ENCODE peak calls at places on chromosomes 2 and 18, in four cellular contexts. Y, I, C and K are unnamed samples. For H3K4me1, the result is how much of the 10 kb centered on the place peaks cover.

GRCh38 chr2:40760071-40760666 is 308.3 kb upstream of the SLC8A1 start:
- DNase-seq in C (peak), I (peak), Y (no peak), K (peak)

GRCh38 chr2:23478087-23478932 is 93.3 kb downstream of the KLHL29 start:
- DNase-seq in Y (no peak), C (no peak), I (no peak), K (no peak)

GRCh38 chr2:65436169-65436824 is 3.9 kb upstream of the SPRED2 start:
- DNase-seq in Y (peak), I (peak), C (peak), K (peak)

GRCh38 chr2:202249521-202249850 is 11.1 kb upstream of the SUMO1 start:
- DNase-seq in I (no peak), Y (no peak), C (no peak), K (peak)

GRCh38 chr2:177332041-177332991 is 60.3 kb upstream of the AGPS start:
- DNase-seq in C (peak), I (peak), Y (peak), K (peak)

GRCh38 chr18:79698668-79699335 is 19.2 kb downstream of the CTDP1 start:
- DNase-seq in C (no peak), Y (no peak), I (no peak), K (no peak)

GRCh38 chr2:184683923-184684322 is 85.6 kb downstream of the ZNF804A start:
- DNase-seq in I (no peak), C (no peak), Y (no peak), K (no peak)

GRCh38 chr2:230665263-230665691 is 47.4 kb upstream of the CAB39 start:
- DNase-seq in Y (no peak), C (no peak), I (no peak), K (no peak)

GRCh38 chr2:229301229-229301628 is 30.1 kb upstream of the PID1 start:
- DNase-seq in Y (no peak), C (no peak), I (peak), K (no peak)

GRCh38 chr2:241031436-241032165 is 33.2 kb downstream of the SNED1 start:
- DNase-seq in I (no peak), C (no peak), Y (no peak), K (no peak)

GRCh38 chr18:49613141-49613641 is 51.3 kb downstream of the LIPG start:
- DNase-seq in Y (no peak), I (peak), C (no peak), K (no peak)

GRCh38 chr18:58005885-58006523 is 38.0 kb upstream of the NEDD4L start:
- DNase-seq in I (no peak), Y (no peak), C (no peak), K (no peak)

GRCh38 chr2:96868555-96869280 is 1.2 kb downstream of the SEMA4C start:
- DNase-seq in Y (peak), I (peak), C (peak), K (peak)

GRCh38 chr2:43507137-43507536 is 88.7 kb downstream of the THADA start:
- DNase-seq in I (no peak), C (no peak), Y (no peak), K (no peak)

GRCh38 chr2:10884530-10885478 is 26.9 kb upstream of the KCNF1 start:
- DNase-seq in I (no peak), C (no peak), Y (no peak), K (no peak)

GRCh38 chr2:120436460-120436739 is 90.5 kb downstream of the INHBB start:
- DNase-seq in C (no peak), Y (no peak), I (no peak), K (no peak)

GRCh38 chr2:63667132-63667531 is 78.4 kb downstream of the MDH1 start:
- DNase-seq in I (no peak), Y (no peak), C (no peak), K (no peak)

GRCh38 chr2:72914226-72915075 is 2.9 kb upstream of the EMX1 start:
- DNase-seq in C (no peak), Y (peak), I (no peak), K (no peak)

GRCh38 chr2:74740395-74741075 is 86.5 kb downstream of the SEMA4F start:
- DNase-seq in Y (peak), C (peak), I (peak), K (peak)

GRCh38 chr2:190682168-190682567 is 33.3 kb downstream of the NAB1 start:
- DNase-seq in I (no peak), C (no peak), Y (no peak), K (no peak)

GRCh38 chr2:238654479-238654878 is 193.4 kb upstream of the TWIST2 start:
- DNase-seq in Y (no peak), C (peak), I (no peak), K (no peak)

GRCh38 chr2:181738074-181738473 is 57.8 kb upstream of the NEUROD1 start:
- DNase-seq in Y (no peak), I (peak), C (no peak), K (no peak)

GRCh38 chr2:222052934-222053367 is 245.8 kb downstream of the PAX3 start:
- DNase-seq in Y (no peak), I (no peak), C (no peak), K (no peak)

GRCh38 chr2:237057893-237058300 is 27.8 kb upstream of the COPS8 start:
- DNase-seq in C (no peak), I (no peak), Y (no peak), K (no peak)

GRCh38 chr18:3008546-3008945 is 4.4 kb downstream of the LPIN2 start:
- DNase-seq in I (no peak), C (no peak), Y (no peak), K (no peak)

GRCh38 chr2:3563521-3563976 is 5.4 kb upstream of the RNASEH1 start:
- DNase-seq in I (no peak), Y (no peak), C (no peak), K (no peak)

GRCh38 chr2:124258481-124258880 is 233.4 kb downstream of the CNTNAP5 start:
- DNase-seq in C (no peak), Y (no peak), I (no peak), K (no peak)

GRCh38 chr2:56565143-56565542 is 381.4 kb downstream of the CCDC85A start:
- DNase-seq in Y (no peak), I (no peak), C (no peak), K (no peak)

GRCh38 chr2:221104391-221104811 is 467.7 kb downstream of the EPHA4 start:
- DNase-seq in C (peak), I (peak), Y (peak), K (no peak)

GRCh38 chr18:35470440-35470839 is 27.3 kb downstream of the INO80C start:
- DNase-seq in C (no peak), Y (peak), I (no peak), K (no peak)

GRCh38 chr18:45316127-45316526 is 299.1 kb upstream of the SLC14A2 start:
- DNase-seq in Y (no peak), C (no peak), I (no peak), K (no peak)

GRCh38 chr2:74625658-74626425 is 22.3 kb downstream of the M1AP start:
- DNase-seq in Y (no peak), I (no peak), C (no peak), K (peak)

GRCh38 chr2:238379096-238379810 is 47.5 kb upstream of the ASB1 start:
- DNase-seq in Y (peak), C (no peak), I (peak), K (peak)

GRCh38 chr2:189402932-189403331 is 38.3 kb upstream of the WDR75 start:
- DNase-seq in Y (no peak), C (no peak), I (no peak), K (no peak)

GRCh38 chr18:46320928-46321855 is 217.0 kb downstream of the HAUS1 start:
- DNase-seq in C (no peak), I (no peak), Y (no peak), K (no peak)

GRCh38 chr2:170740660-170741059 is 25.5 kb downstream of the SP5 start:
- DNase-seq in I (no peak), Y (no peak), C (no peak), K (no peak)

DNA sequence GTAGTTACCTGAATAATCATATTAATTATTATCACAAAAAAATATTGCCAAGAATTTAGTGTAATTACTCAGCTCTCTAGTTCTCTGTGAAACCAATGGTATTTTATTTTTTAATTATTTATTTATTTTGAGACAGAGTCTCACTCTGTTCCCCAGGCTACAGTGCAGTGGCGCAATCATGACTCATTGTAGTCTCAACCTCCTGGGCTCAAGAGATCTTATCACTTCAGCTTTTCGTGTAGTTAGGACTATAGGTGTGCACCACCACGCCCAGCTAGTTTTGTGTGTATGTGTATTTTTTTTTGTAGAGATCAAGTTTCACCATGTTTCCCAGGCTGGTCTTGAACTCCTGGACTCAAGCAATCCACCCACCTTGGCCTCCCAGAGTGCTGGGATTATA is 440.4 kb upstream of the CDH20 start:
- DNase-seq in C (no peak), Y (peak), I (no peak), K (peak)
- H3K4me1 ChIP-seq in C (under half), Y (under half), I (under half), K (under half)

DNA sequence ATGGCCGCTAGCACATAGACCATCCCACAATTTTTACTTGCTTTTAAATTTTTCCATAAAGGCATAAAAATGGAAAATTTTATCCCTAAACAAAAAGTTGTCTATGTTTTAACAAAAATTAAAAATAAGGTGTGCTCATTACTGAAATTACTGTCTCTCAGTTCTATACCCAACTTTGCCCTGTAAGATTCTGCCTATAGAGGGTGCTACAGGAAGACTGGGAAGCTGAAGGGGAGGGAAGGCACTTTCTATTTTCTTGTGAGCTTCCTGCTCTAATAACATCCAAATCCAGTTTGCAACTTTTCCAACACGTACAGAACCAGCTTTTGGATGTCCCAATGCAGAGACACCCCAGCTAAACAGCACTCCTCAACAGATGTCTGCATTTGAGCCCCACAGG is 666.9 kb downstream of the PLCL1 start:
- DNase-seq in Y (no peak), I (no peak), C (no peak), K (no peak)
- TF ChIP-seq CTCF in Y (no peak), I (no peak), C (no peak), K (peak)

GRCh38 chr2:207530160-207531023 is 630 bp downstream of the CREB1 start:
- DNase-seq in Y (peak), C (peak), I (peak), K (peak)
- H3K4me1 ChIP-seq in Y (half or more), C (under half), I (under half), K (under half)

GRCh38 chr18:62196079-62196478 is 9.0 kb downstream of the RELCH start:
- DNase-seq in Y (no peak), I (no peak), C (no peak), K (no peak)
- TF ChIP-seq CTCF in Y (no peak), I (no peak), C (no peak), K (no peak)

GRCh38 chr2:160225722-160226121 is 25.6 kb upstream of the ITGB6 start:
- DNase-seq in C (no peak), I (peak), Y (peak), K (peak)
- H3K4me1 ChIP-seq in C (under half), I (under half), Y (under half), K (half or more)

GRCh38 chr2:192150166-192150565 is 44.6 kb downstream of the TMEFF2 start:
- DNase-seq in I (no peak), Y (no peak), C (no peak), K (no peak)

GRCh38 chr2:192148241-192148619 is 46.5 kb downstream of the TMEFF2 start:
- DNase-seq in I (no peak), Y (no peak), C (no peak), K (no peak)

GRCh38 chr2:192151848-192152247 is 42.9 kb downstream of the TMEFF2 start:
- DNase-seq in Y (no peak), I (no peak), C (no peak), K (no peak)

GRCh38 chr2:192146069-192147006 is 48.4 kb downstream of the TMEFF2 start:
- DNase-seq in Y (no peak), C (no peak), I (no peak), K (peak)

DNA sequence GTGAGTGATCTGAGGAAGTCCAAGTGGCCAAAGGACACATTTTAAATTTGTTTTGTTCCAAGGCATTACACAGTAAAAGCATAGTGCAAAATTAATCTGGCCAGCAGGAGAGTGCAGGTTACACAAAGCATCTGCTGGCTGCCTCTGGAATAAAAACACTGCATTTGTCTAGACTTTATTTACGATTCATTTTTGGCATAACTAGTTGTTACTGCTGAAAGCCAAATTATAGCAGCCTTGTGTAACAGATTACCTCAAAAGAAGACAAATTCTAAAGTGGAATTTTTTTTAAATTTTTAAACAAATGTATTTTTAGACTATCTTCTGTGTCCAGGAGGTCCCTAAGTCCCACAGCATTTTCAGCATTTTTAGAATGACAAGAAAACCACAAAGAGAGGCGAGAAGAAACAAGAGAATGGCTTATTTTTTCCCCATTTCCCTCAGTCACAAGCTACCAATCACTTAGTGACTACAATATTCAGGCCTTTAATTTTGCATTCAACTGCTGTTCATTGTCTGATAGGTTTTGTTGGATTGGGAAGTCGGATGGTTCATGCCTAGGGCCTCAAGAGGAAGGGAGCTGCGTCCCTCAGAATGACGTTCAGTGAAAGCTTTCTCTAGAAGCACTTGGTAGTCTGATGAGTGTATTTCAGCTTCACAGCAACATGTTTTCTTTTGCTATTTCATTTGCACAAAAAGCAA is 46.0 kb downstream of the TMEFF2 start:
- DNase-seq in I (no peak), Y (no peak), C (no peak), K (no peak)
- TF ChIP-seq CTCF in I (no peak), Y (no peak), C (no peak), K (no peak)

GRCh38 chr2:68920481-68921170 is 32.1 kb downstream of the GKN2 start:
- DNase-seq in Y (no peak), I (no peak), C (no peak), K (no peak)
- H3K4me1 ChIP-seq in Y (under half), I (under half), C (under half), K (under half)

GRCh38 chr18:56715121-56715520 is 64.0 kb downstream of the WDR7 start:
- DNase-seq in I (no peak), Y (no peak), C (no peak), K (no peak)

GRCh38 chr18:56711706-56712445 is 60.7 kb downstream of the WDR7 start:
- DNase-seq in Y (no peak), I (no peak), C (no peak), K (no peak)

GRCh38 chr18:56712761-56713160 is 61.6 kb downstream of the WDR7 start:
- DNase-seq in Y (no peak), C (no peak), I (no peak), K (no peak)

GRCh38 chr18:56709463-56709862 is 58.3 kb downstream of the WDR7 start:
- DNase-seq in I (no peak), C (no peak), Y (no peak), K (no peak)
- TF ChIP-seq CTCF in I (no peak), C (no peak), Y (no peak), K (peak)